ENCODE peak calls at places on chromosomes 4 and X, in eight cellular contexts. One of them, this sample, is unnamed.

GRCh38 chrX:22110729-22111494 is 78.8 kb downstream of the PHEX start:
- DNase-seq in tibial artery: no peak
- DNase-seq in left lung: no peak
- DNase-seq in thoracic aorta: no peak
- DNase-seq in fibroblast of lung: no peak
- DNase-seq in astrocyte of the spinal cord: peak; percentile 25
- DNase-seq in brain microvascular endothelial cell: no peak
- DNase-seq in heart left ventricle: no peak
- DNase-seq in this sample: no peak

GRCh38 chr4:147477439-147477838 is 3.5 kb upstream of the EDNRA start:
- DNase-seq in tibial artery: no peak
- DNase-seq in left lung: no peak
- DNase-seq in thoracic aorta: no peak
- DNase-seq in fibroblast of lung: no peak
- DNase-seq in astrocyte of the spinal cord: no peak
- DNase-seq in brain microvascular endothelial cell: no peak
- DNase-seq in heart left ventricle: no peak
- DNase-seq in this sample: no peak

GRCh38 chrX:9611436-9612145 is 146.7 kb downstream of the TBL1X start:
- DNase-seq in tibial artery: no peak
- DNase-seq in left lung: no peak
- DNase-seq in thoracic aorta: no peak
- DNase-seq in fibroblast of lung: no peak
- DNase-seq in astrocyte of the spinal cord: no peak
- DNase-seq in brain microvascular endothelial cell: no peak
- DNase-seq in heart left ventricle: no peak
- DNase-seq in this sample: no peak

GRCh38 chr4:185470503-185471195 is 884 bp downstream of the CCDC110 start:
- DNase-seq in tibial artery: peak; percentile 82
- DNase-seq in left lung: peak; percentile 82
- DNase-seq in thoracic aorta: no peak
- DNase-seq in fibroblast of lung: peak; percentile 20
- DNase-seq in astrocyte of the spinal cord: peak; percentile 20
- DNase-seq in brain microvascular endothelial cell: peak; percentile 4
- DNase-seq in heart left ventricle: peak; percentile 67
- DNase-seq in this sample: no peak

GRCh38 chr4:17667253-17667652 is 52.8 kb downstream of the MED28 start:
- DNase-seq in tibial artery: no peak
- DNase-seq in left lung: no peak
- DNase-seq in thoracic aorta: no peak
- DNase-seq in fibroblast of lung: no peak
- DNase-seq in astrocyte of the spinal cord: no peak
- DNase-seq in brain microvascular endothelial cell: no peak
- DNase-seq in heart left ventricle: no peak
- DNase-seq in this sample: no peak

GRCh38 chr4:94642561-94642866 is 115.2 kb upstream of the BMPR1B start:
- DNase-seq in tibial artery: no peak
- DNase-seq in left lung: no peak
- DNase-seq in thoracic aorta: no peak
- DNase-seq in fibroblast of lung: peak; percentile 1
- DNase-seq in astrocyte of the spinal cord: peak; percentile 37
- DNase-seq in brain microvascular endothelial cell: no peak
- DNase-seq in heart left ventricle: no peak
- DNase-seq in this sample: no peak

GRCh38 chr4:48830706-48831531 is at the start of gene OCIAD1:
- DNase-seq in tibial artery: peak; percentile 98
- DNase-seq in left lung: peak; percentile 98
- DNase-seq in thoracic aorta: peak; percentile 97
- DNase-seq in fibroblast of lung: peak; percentile 99
- DNase-seq in astrocyte of the spinal cord: peak; percentile 99
- DNase-seq in brain microvascular endothelial cell: peak; percentile 99
- DNase-seq in heart left ventricle: peak; percentile 99
- DNase-seq in this sample: peak; percentile 98

GRCh38 chrX:119118780-119119395 is 8.7 kb downstream of the KIAA1210 start:
- DNase-seq in tibial artery: peak; percentile 62
- DNase-seq in left lung: no peak
- DNase-seq in thoracic aorta: peak; percentile 1
- DNase-seq in fibroblast of lung: peak; percentile 50
- DNase-seq in astrocyte of the spinal cord: peak; percentile 33
- DNase-seq in brain microvascular endothelial cell: peak; percentile 40
- DNase-seq in heart left ventricle: peak; percentile 46
- DNase-seq in this sample: peak; percentile 10

GRCh38 chrX:65601126-65601525 is 66.3 kb upstream of the MSN start:
- DNase-seq in tibial artery: no peak
- DNase-seq in left lung: no peak
- DNase-seq in thoracic aorta: no peak
- DNase-seq in fibroblast of lung: no peak
- DNase-seq in astrocyte of the spinal cord: no peak
- DNase-seq in brain microvascular endothelial cell: no peak
- DNase-seq in heart left ventricle: no peak
- DNase-seq in this sample: no peak

GRCh38 chr4:6032249-6033244 is 14.3 kb upstream of the C4orf50 start:
- DNase-seq in tibial artery: no peak
- DNase-seq in left lung: no peak
- DNase-seq in thoracic aorta: no peak
- DNase-seq in fibroblast of lung: no peak
- DNase-seq in astrocyte of the spinal cord: no peak
- DNase-seq in brain microvascular endothelial cell: no peak
- DNase-seq in heart left ventricle: no peak
- DNase-seq in this sample: no peak

GRCh38 chr4:100081511-100081910 is 108.8 kb downstream of the DDIT4L start:
- DNase-seq in tibial artery: no peak
- DNase-seq in left lung: no peak
- DNase-seq in thoracic aorta: no peak
- DNase-seq in fibroblast of lung: no peak
- DNase-seq in astrocyte of the spinal cord: no peak
- DNase-seq in brain microvascular endothelial cell: no peak
- DNase-seq in heart left ventricle: no peak
- DNase-seq in this sample: no peak

GRCh38 chr4:83219344-83219990 is 65.1 kb downstream of the COQ2 start:
- DNase-seq in tibial artery: no peak
- DNase-seq in left lung: no peak
- DNase-seq in thoracic aorta: no peak
- DNase-seq in fibroblast of lung: no peak
- DNase-seq in astrocyte of the spinal cord: no peak
- DNase-seq in brain microvascular endothelial cell: no peak
- DNase-seq in heart left ventricle: no peak
- DNase-seq in this sample: no peak

GRCh38 chrX:30653415-30654131 is at the start of gene GK:
- DNase-seq in tibial artery: peak; percentile 58
- DNase-seq in left lung: peak; percentile 81
- DNase-seq in thoracic aorta: no peak
- DNase-seq in fibroblast of lung: peak; percentile 23
- DNase-seq in astrocyte of the spinal cord: no peak
- DNase-seq in brain microvascular endothelial cell: no peak
- DNase-seq in heart left ventricle: no peak
- DNase-seq in this sample: no peak

GRCh38 chrX:154136627-154137161 is 7.3 kb upstream of the OPN1LW start:
- DNase-seq in tibial artery: peak; percentile 69
- DNase-seq in left lung: peak; percentile 90
- DNase-seq in thoracic aorta: no peak
- DNase-seq in fibroblast of lung: peak; percentile 20
- DNase-seq in astrocyte of the spinal cord: peak; percentile 35
- DNase-seq in brain microvascular endothelial cell: peak; percentile 11
- DNase-seq in heart left ventricle: peak; percentile 72
- DNase-seq in this sample: no peak

GRCh38 chr4:107825072-107825789 is 499 bp downstream of the SGMS2 start:
- DNase-seq in tibial artery: peak; percentile 77
- DNase-seq in left lung: no peak
- DNase-seq in thoracic aorta: peak; percentile 19
- DNase-seq in fibroblast of lung: peak; percentile 45
- DNase-seq in astrocyte of the spinal cord: peak; percentile 46
- DNase-seq in brain microvascular endothelial cell: peak; percentile 29
- DNase-seq in heart left ventricle: peak; percentile 64
- DNase-seq in this sample: no peak

GRCh38 chr4:166481739-166482138 is 608.7 kb downstream of the TLL1 start:
- DNase-seq in tibial artery: no peak
- DNase-seq in left lung: no peak
- DNase-seq in thoracic aorta: no peak
- DNase-seq in fibroblast of lung: no peak
- DNase-seq in astrocyte of the spinal cord: no peak
- DNase-seq in brain microvascular endothelial cell: no peak
- DNase-seq in heart left ventricle: no peak
- DNase-seq in this sample: no peak

GRCh38 chr4:182293836-182294235 is 50.6 kb downstream of the TENM3 start:
- DNase-seq in tibial artery: no peak
- DNase-seq in left lung: no peak
- DNase-seq in thoracic aorta: no peak
- DNase-seq in fibroblast of lung: no peak
- DNase-seq in astrocyte of the spinal cord: no peak
- DNase-seq in brain microvascular endothelial cell: no peak
- DNase-seq in heart left ventricle: no peak
- DNase-seq in this sample: no peak

GRCh38 chr4:41442818-41443217 is 95.1 kb upstream of the LIMCH1 start:
- DNase-seq in tibial artery: no peak
- DNase-seq in left lung: no peak
- DNase-seq in thoracic aorta: no peak
- DNase-seq in fibroblast of lung: no peak
- DNase-seq in astrocyte of the spinal cord: no peak
- DNase-seq in brain microvascular endothelial cell: no peak
- DNase-seq in heart left ventricle: no peak
- DNase-seq in this sample: no peak

GRCh38 chrX:12974797-12975669 is at the start of gene TMSB4X:
- DNase-seq in tibial artery: peak; percentile 91
- DNase-seq in left lung: peak; percentile 93
- DNase-seq in thoracic aorta: peak; percentile 31
- DNase-seq in fibroblast of lung: peak; percentile 88
- DNase-seq in astrocyte of the spinal cord: peak; percentile 86
- DNase-seq in brain microvascular endothelial cell: peak; percentile 68
- DNase-seq in heart left ventricle: peak; percentile 89
- DNase-seq in this sample: no peak

GRCh38 chrX:12974217-12974796 is 603 bp upstream of the TMSB4X start:
- DNase-seq in tibial artery: peak; percentile 83
- DNase-seq in left lung: peak; percentile 89
- DNase-seq in thoracic aorta: no peak
- DNase-seq in fibroblast of lung: peak; percentile 85
- DNase-seq in astrocyte of the spinal cord: peak; percentile 76
- DNase-seq in brain microvascular endothelial cell: no peak
- DNase-seq in heart left ventricle: peak; percentile 73
- DNase-seq in this sample: no peak

GRCh38 chrX:12972867-12973560 is 1.9 kb upstream of the TMSB4X start:
- DNase-seq in tibial artery: no peak
- DNase-seq in left lung: no peak
- DNase-seq in thoracic aorta: no peak
- DNase-seq in fibroblast of lung: no peak
- DNase-seq in astrocyte of the spinal cord: no peak
- DNase-seq in brain microvascular endothelial cell: no peak
- DNase-seq in heart left ventricle: no peak
- DNase-seq in this sample: no peak

GRCh38 chrX:12972239-12972638 is 2.7 kb upstream of the TMSB4X start:
- DNase-seq in tibial artery: no peak
- DNase-seq in left lung: no peak
- DNase-seq in thoracic aorta: no peak
- DNase-seq in fibroblast of lung: no peak
- DNase-seq in astrocyte of the spinal cord: no peak
- DNase-seq in brain microvascular endothelial cell: no peak
- DNase-seq in heart left ventricle: no peak
- DNase-seq in this sample: no peak

GRCh38 chrX:12973561-12974216 is 1.2 kb upstream of the TMSB4X start:
- DNase-seq in tibial artery: peak; percentile 70
- DNase-seq in left lung: peak; percentile 70
- DNase-seq in thoracic aorta: no peak
- DNase-seq in fibroblast of lung: no peak
- DNase-seq in astrocyte of the spinal cord: no peak
- DNase-seq in brain microvascular endothelial cell: no peak
- DNase-seq in heart left ventricle: peak; percentile 38
- DNase-seq in this sample: no peak
- H3K4me3 ChIP-seq in tibial artery: peak overlapping the region; percentile 86
- H3K4me3 ChIP-seq in left lung: no peak overlapping the region
- H3K4me3 ChIP-seq in thoracic aorta: peak overlapping the region; percentile 96
- H3K4me3 ChIP-seq in fibroblast of lung: peak overlapping the region; percentile 84
- H3K4me3 ChIP-seq in astrocyte of the spinal cord: no peak overlapping the region
- H3K4me3 ChIP-seq in brain microvascular endothelial cell: no peak overlapping the region
- H3K4me3 ChIP-seq in heart left ventricle: peak overlapping the region; percentile 86
- H3K4me3 ChIP-seq in this sample: no peak overlapping the region

GRCh38 chr4:3465698-3466671 is 2.9 kb downstream of the DOK7 start:
- DNase-seq in tibial artery: no peak
- DNase-seq in left lung: peak; percentile 72
- DNase-seq in thoracic aorta: no peak
- DNase-seq in fibroblast of lung: no peak
- DNase-seq in astrocyte of the spinal cord: no peak
- DNase-seq in brain microvascular endothelial cell: no peak
- DNase-seq in heart left ventricle: peak; percentile 60
- DNase-seq in this sample: no peak
- TF ChIP-seq CTCF in tibial artery: no peak
- TF ChIP-seq CTCF in left lung: no peak
- TF ChIP-seq CTCF in thoracic aorta: no peak
- TF ChIP-seq CTCF in fibroblast of lung: no peak
- TF ChIP-seq CTCF in astrocyte of the spinal cord: peak; percentile 12
- TF ChIP-seq CTCF in brain microvascular endothelial cell: peak; percentile 41
- TF ChIP-seq CTCF in heart left ventricle: peak; percentile 15
- TF ChIP-seq CTCF in this sample: peak; percentile 11

DNA sequence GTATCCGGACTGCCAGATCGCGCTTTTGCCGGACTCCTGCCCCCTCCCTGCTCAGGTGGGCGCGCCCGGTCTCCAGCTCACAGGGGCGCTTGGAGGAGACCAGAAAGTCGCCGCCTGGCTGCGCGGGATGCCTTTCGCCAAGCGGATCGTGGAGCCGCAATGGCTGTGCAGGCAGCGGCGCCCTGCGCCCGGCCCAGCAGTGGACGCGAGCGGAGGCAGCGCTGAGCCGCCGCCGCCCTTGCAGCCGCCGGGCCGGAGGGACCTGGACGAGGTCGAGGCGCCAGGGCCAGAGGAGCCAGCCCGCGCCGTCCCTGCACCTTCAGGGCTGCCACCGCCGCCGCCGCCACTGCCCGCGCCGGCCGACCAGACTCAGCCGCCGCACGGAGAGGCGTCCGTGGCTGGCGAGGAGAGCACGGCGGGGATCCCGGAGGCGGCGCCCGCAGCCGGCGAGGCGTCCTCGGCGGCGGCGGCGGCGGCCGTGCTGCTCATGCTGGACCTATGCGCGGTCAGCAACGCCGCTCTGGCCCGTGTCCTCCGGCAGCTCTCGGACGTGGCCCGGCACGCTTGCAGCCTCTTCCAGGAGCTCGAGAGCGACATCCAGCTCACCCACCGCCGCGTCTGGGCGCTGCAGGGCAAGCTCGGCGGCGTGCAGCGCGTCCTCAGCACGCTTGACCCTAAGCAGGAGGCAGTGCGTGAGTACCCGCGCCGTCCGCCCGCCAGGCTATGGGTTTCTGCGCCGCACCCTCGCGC is 806 bp downstream of the NHS start:
- DNase-seq in tibial artery: peak; percentile 64
- DNase-seq in left lung: peak; percentile 62
- DNase-seq in thoracic aorta: no peak
- DNase-seq in fibroblast of lung: peak; percentile 31
- DNase-seq in astrocyte of the spinal cord: peak; percentile 9
- DNase-seq in brain microvascular endothelial cell: no peak
- DNase-seq in heart left ventricle: peak; percentile 50
- DNase-seq in this sample: no peak
- H3K4me3 ChIP-seq in tibial artery: peak overlapping the region; percentile 71
- H3K4me3 ChIP-seq in left lung: peak overlapping the region; percentile 22
- H3K4me3 ChIP-seq in thoracic aorta: peak overlapping the region; percentile 78
- H3K4me3 ChIP-seq in fibroblast of lung: peak overlapping the region; percentile 75
- H3K4me3 ChIP-seq in astrocyte of the spinal cord: peak overlapping the region; percentile 65
- H3K4me3 ChIP-seq in brain microvascular endothelial cell: peak overlapping the region; percentile 66
- H3K4me3 ChIP-seq in heart left ventricle: peak overlapping the region; percentile 62
- H3K4me3 ChIP-seq in this sample: peak overlapping the region; percentile 78

DNA sequence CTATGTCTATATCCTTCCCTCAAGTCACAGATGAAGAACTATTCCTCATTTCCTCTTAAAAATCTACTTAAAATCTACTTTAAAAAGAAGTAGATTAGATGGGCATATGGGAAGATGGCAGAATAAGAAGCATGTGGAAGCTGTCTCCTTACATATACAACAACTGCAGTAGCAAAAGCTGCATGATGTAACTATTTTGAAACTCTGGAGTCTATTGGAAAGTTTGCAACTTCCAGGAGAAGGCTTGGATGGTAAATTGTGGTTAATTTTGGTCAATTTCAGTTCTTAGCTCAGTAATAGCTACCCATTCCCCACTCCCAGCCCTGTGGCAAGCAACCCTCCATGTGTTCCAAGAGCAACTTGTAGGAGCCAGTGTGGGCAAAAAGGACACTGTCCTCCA is 36.9 kb downstream of the MORC4 start:
- DNase-seq in tibial artery: no peak
- DNase-seq in left lung: no peak
- DNase-seq in thoracic aorta: no peak
- DNase-seq in fibroblast of lung: peak; percentile 64
- DNase-seq in astrocyte of the spinal cord: no peak
- DNase-seq in brain microvascular endothelial cell: no peak
- DNase-seq in heart left ventricle: no peak
- DNase-seq in this sample: no peak
- TF ChIP-seq CTCF in tibial artery: no peak
- TF ChIP-seq CTCF in left lung: no peak
- TF ChIP-seq CTCF in thoracic aorta: no peak
- TF ChIP-seq CTCF in fibroblast of lung: no peak
- TF ChIP-seq CTCF in astrocyte of the spinal cord: no peak
- TF ChIP-seq CTCF in brain microvascular endothelial cell: no peak
- TF ChIP-seq CTCF in heart left ventricle: no peak
- TF ChIP-seq CTCF in this sample: no peak

This sample was measured in AG09309.